ENCODE peak calls at places on chromosomes 6 and 20, in six cellular contexts. One of them, this sample, is unnamed.
A peak's percentile ranks its signal among the peaks of the same experiment; 100 is the strongest.

GRCh38 chr20:11431613-11432012 is 486.1 kb upstream of the BTBD3 start:
- DNase-seq in H1: no peak
- DNase-seq in GM12892: no peak
- DNase-seq in K562: no peak
- DNase-seq in HepG2: no peak
- DNase-seq in GM12878: no peak
- DNase-seq in this sample: no peak

GRCh38 chr6:48610846-48611245 is 499.8 kb upstream of the PTCHD4 start:
- DNase-seq in GM12892: no peak
- DNase-seq in K562: no peak
- DNase-seq in H1: no peak
- DNase-seq in HepG2: no peak
- DNase-seq in GM12878: no peak
- DNase-seq in this sample: no peak

GRCh38 chr6:33199687-33200233 is 705 bp downstream of the RXRB start:
- DNase-seq in K562: peak; percentile 97
- DNase-seq in HepG2: peak; percentile 88
- DNase-seq in GM12878: no peak
- DNase-seq in GM12892: peak; percentile 80
- DNase-seq in H1: peak; percentile 73
- DNase-seq in this sample: peak; percentile 75

GRCh38 chr6:72798196-72798595 is 176.3 kb downstream of the KCNQ5 start:
- DNase-seq in GM12892: no peak
- DNase-seq in HepG2: no peak
- DNase-seq in K562: no peak
- DNase-seq in GM12878: no peak
- DNase-seq in H1: no peak
- DNase-seq in this sample: no peak

GRCh38 chr6:25136879-25137278 is 142.3 kb upstream of the CARMIL1 start:
- DNase-seq in GM12892: no peak
- DNase-seq in H1: no peak
- DNase-seq in K562: no peak
- DNase-seq in GM12878: no peak
- DNase-seq in HepG2: no peak
- DNase-seq in this sample: no peak

GRCh38 chr20:7859371-7859802 is 80.9 kb downstream of the HAO1 start:
- DNase-seq in K562: no peak
- DNase-seq in GM12892: no peak
- DNase-seq in GM12878: peak; percentile 8
- DNase-seq in H1: no peak
- DNase-seq in HepG2: peak; percentile 47
- DNase-seq in this sample: no peak

GRCh38 chr6:94349227-94349626 is 929.9 kb upstream of the EPHA7 start:
- DNase-seq in GM12892: no peak
- DNase-seq in H1: no peak
- DNase-seq in HepG2: no peak
- DNase-seq in GM12878: no peak
- DNase-seq in K562: no peak
- DNase-seq in this sample: no peak

GRCh38 chr6:45436544-45437440 is 59.1 kb upstream of the SUPT3H start:
- DNase-seq in K562: peak; percentile 28
- DNase-seq in H1: no peak
- DNase-seq in HepG2: no peak
- DNase-seq in GM12892: no peak
- DNase-seq in GM12878: peak; percentile 7
- DNase-seq in this sample: no peak

GRCh38 chr6:54655162-54655561 is 191.4 kb upstream of the FAM83B start:
- DNase-seq in HepG2: no peak
- DNase-seq in H1: no peak
- DNase-seq in K562: no peak
- DNase-seq in GM12878: no peak
- DNase-seq in GM12892: no peak
- DNase-seq in this sample: no peak

GRCh38 chr20:20741067-20742045 is 28.9 kb upstream of the RALGAPA2 start:
- DNase-seq in HepG2: no peak
- DNase-seq in GM12892: no peak
- DNase-seq in K562: no peak
- DNase-seq in GM12878: no peak
- DNase-seq in H1: no peak
- DNase-seq in this sample: no peak

GRCh38 chr6:106731144-106731842 is 101.9 kb downstream of the QRSL1 start:
- DNase-seq in GM12878: no peak
- DNase-seq in K562: no peak
- DNase-seq in H1: no peak
- DNase-seq in GM12892: no peak
- DNase-seq in HepG2: peak; percentile 86
- DNase-seq in this sample: no peak

GRCh38 chr6:16118825-16119224 is 10.1 kb upstream of the MYLIP start:
- DNase-seq in HepG2: no peak
- DNase-seq in GM12878: no peak
- DNase-seq in K562: no peak
- DNase-seq in H1: no peak
- DNase-seq in GM12892: no peak
- DNase-seq in this sample: no peak

GRCh38 chr6:121584591-121585369 is 149.3 kb downstream of the GJA1 start:
- DNase-seq in GM12892: no peak
- DNase-seq in H1: no peak
- DNase-seq in K562: no peak
- DNase-seq in HepG2: no peak
- DNase-seq in GM12878: no peak
- DNase-seq in this sample: no peak

GRCh38 chr6:131694832-131695426 is 6.3 kb downstream of the OR2A4 start:
- DNase-seq in GM12892: peak; percentile 14
- DNase-seq in HepG2: peak; percentile 77
- DNase-seq in K562: peak; percentile 48
- DNase-seq in H1: peak; percentile 38
- DNase-seq in GM12878: no peak
- DNase-seq in this sample: peak; percentile 23

GRCh38 chr6:151722342-151722741 is 85.1 kb upstream of the ESR1 start:
- DNase-seq in K562: no peak
- DNase-seq in HepG2: no peak
- DNase-seq in GM12878: no peak
- DNase-seq in H1: no peak
- DNase-seq in GM12892: no peak
- DNase-seq in this sample: no peak

DNA sequence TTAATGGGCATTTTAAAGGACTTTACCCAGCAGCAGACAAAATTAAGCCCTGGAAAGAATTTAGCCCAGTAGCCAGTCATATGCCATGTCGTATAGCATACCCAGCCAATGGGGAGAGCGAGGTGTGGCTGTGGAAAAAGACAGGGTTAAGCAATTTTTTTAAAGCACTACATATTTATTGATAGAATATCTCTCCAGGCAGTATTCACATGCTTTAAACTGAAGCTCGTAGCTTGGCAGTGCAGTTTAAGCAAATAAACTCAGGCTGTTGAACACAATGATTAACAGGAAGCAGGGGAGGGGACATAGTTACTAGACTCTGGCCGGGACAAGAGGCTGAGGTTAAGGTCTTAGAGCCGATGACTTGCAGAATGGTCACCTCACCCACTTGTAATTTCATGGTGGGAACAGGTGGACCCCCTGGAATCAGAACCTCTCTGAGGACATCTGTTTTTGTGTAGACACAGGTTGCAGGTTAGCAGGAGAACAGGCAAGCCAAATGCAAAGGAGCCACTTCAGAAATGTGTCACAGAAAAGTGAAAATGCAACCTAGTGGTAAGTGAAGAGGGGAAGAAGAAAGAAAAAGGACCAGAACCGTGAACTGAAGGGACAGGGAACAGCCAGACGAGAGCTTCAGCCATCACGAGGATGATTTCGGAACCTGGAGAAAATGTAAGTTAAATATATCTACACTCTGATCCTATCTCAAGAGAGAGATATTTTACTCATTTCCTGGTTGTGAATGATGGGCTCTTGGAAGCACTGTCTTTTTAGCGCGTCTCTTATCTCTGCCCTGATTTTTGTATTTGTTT is 7.2 kb downstream of the GCNT2 start:
- DNase-seq in GM12878: peak; percentile 72
- DNase-seq in HepG2: peak; percentile 94
- DNase-seq in GM12892: no peak
- DNase-seq in H1: no peak
- DNase-seq in K562: no peak
- DNase-seq in this sample: no peak
- TF ChIP-seq POLR2AphosphoS5 in GM12878: peak; percentile 66
- TF ChIP-seq POLR2AphosphoS5 in HepG2: peak; percentile 63
- TF ChIP-seq POLR2AphosphoS5 in GM12892: peak; percentile 54
- TF ChIP-seq POLR2AphosphoS5 in H1: no peak
- TF ChIP-seq POLR2AphosphoS5 in K562: no peak
- TF ChIP-seq POLR2AphosphoS5 in this sample: peak; percentile 48

GRCh38 chr6:111804627-111805235 is 68.5 kb downstream of the FYN start:
- DNase-seq in K562: peak; percentile 71
- DNase-seq in GM12892: no peak
- DNase-seq in HepG2: no peak
- DNase-seq in H1: no peak
- DNase-seq in GM12878: peak; percentile 84
- DNase-seq in this sample: no peak
- TF ChIP-seq TAF1 in K562: no peak
- TF ChIP-seq TAF1 in GM12892: no peak
- TF ChIP-seq TAF1 in HepG2: no peak
- TF ChIP-seq TAF1 in H1: no peak
- TF ChIP-seq TAF1 in GM12878: no peak
- TF ChIP-seq TAF1 in this sample: peak; percentile 38

DNA sequence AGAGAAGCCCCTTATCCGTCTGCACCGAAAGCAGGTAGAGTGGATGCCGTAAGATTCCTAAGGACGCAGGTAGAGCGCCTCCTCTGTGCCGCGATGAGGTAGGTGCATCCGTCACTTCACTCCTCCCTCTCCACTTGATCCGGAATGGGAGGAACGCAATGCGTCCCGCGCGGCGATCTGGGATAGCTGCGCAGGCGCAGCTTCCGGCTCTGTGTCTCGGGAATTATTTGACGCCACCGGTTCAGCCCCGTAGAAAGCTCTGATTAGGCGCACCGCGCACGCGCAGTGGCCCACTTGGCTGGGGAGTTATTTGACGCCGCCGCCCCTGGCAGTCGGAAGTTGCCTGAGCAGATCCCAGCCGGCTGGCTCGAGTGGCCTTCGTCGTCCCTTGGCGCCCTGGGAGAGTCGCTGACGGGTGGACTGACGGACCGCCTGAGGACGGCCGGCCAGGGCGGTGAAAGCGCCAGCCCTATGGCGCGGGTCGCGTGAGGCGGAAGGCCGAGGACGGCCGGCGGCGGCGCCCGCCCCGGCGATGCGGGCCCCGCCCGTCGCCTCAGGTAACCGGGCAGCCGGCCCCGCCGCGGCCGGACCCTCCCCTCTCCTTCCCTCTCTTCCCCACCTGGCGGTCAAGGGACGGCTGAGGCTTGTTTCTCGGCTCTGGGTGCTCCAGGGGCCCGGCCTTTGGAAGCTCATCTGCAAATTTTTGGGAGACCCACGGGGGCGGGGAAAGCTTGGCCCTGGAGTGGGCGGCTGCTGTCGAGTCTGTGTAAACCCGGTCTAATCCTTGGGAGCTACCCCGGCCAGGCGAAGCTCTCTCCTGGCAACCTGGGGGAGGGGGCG is at the start of gene RALGAPB:
- DNase-seq in GM12878: peak; percentile 98
- DNase-seq in H1: peak; percentile 99
- DNase-seq in HepG2: peak; percentile 100
- DNase-seq in GM12892: peak; percentile 91
- DNase-seq in K562: peak; percentile 93
- DNase-seq in this sample: peak; percentile 92
- TF ChIP-seq POLR2A in GM12878: peak; percentile 86
- TF ChIP-seq POLR2A in H1: peak; percentile 59
- TF ChIP-seq POLR2A in HepG2: peak; percentile 82
- TF ChIP-seq POLR2A in GM12892: peak; percentile 80
- TF ChIP-seq POLR2A in K562: peak; percentile 75
- TF ChIP-seq POLR2A in this sample: peak; percentile 85

GRCh38 chr6:34593741-34594140 is 37.6 kb upstream of the SPDEF start:
- DNase-seq in HepG2: no peak
- DNase-seq in GM12878: no peak
- DNase-seq in K562: no peak
- DNase-seq in GM12892: no peak
- DNase-seq in H1: no peak
- DNase-seq in this sample: no peak
- TF ChIP-seq POLR2AphosphoS5 in HepG2: no peak
- TF ChIP-seq POLR2AphosphoS5 in GM12878: no peak
- TF ChIP-seq POLR2AphosphoS5 in K562: no peak
- TF ChIP-seq POLR2AphosphoS5 in GM12892: no peak
- TF ChIP-seq POLR2AphosphoS5 in H1: no peak
- TF ChIP-seq POLR2AphosphoS5 in this sample: no peak

DNA sequence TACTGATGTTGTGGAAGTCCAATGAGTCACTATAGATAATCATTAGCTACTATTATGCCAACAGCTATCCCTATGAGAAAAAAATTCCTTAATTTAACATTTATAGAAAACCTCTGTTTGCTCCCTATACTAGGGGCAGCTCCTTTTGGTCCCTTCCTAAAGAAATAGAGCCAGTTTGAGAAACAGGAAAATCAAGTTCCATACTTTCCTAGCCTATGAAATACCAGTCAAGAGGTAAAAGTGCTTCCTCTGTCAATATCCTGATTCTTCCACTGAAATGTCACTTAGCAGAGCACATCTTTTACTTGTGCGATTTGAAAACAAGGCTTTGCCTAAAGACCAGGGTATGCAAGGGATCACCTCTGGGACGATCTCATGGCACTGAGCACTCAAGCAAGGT is 14.5 kb upstream of the TRIM39 start:
- DNase-seq in GM12878: no peak
- DNase-seq in GM12892: no peak
- DNase-seq in HepG2: no peak
- DNase-seq in H1: no peak
- DNase-seq in K562: no peak
- DNase-seq in this sample: no peak
- TF ChIP-seq TAF1 in GM12878: no peak
- TF ChIP-seq TAF1 in GM12892: no peak
- TF ChIP-seq TAF1 in HepG2: no peak
- TF ChIP-seq TAF1 in H1: no peak
- TF ChIP-seq TAF1 in K562: no peak
- TF ChIP-seq TAF1 in this sample: no peak

GRCh38 chr6:52675372-52675771 is 4.5 kb downstream of the TMEM14A start:
- DNase-seq in H1: no peak
- DNase-seq in GM12878: no peak
- DNase-seq in GM12892: no peak
- DNase-seq in K562: no peak
- DNase-seq in HepG2: no peak
- DNase-seq in this sample: no peak
- TF ChIP-seq POLR2A in H1: no peak
- TF ChIP-seq POLR2A in GM12878: no peak
- TF ChIP-seq POLR2A in GM12892: no peak
- TF ChIP-seq POLR2A in K562: no peak
- TF ChIP-seq POLR2A in HepG2: no peak
- TF ChIP-seq POLR2A in this sample: no peak

GRCh38 chr6:117534974-117535373 is 52.5 kb downstream of the DCBLD1 start:
- DNase-seq in GM12878: no peak
- DNase-seq in GM12892: no peak
- DNase-seq in HepG2: no peak
- DNase-seq in K562: no peak
- DNase-seq in H1: no peak
- DNase-seq in this sample: no peak
- TF ChIP-seq POLR2AphosphoS5 in GM12878: no peak
- TF ChIP-seq POLR2AphosphoS5 in GM12892: no peak
- TF ChIP-seq POLR2AphosphoS5 in HepG2: no peak
- TF ChIP-seq POLR2AphosphoS5 in K562: no peak
- TF ChIP-seq POLR2AphosphoS5 in H1: no peak
- TF ChIP-seq POLR2AphosphoS5 in this sample: no peak

DNA sequence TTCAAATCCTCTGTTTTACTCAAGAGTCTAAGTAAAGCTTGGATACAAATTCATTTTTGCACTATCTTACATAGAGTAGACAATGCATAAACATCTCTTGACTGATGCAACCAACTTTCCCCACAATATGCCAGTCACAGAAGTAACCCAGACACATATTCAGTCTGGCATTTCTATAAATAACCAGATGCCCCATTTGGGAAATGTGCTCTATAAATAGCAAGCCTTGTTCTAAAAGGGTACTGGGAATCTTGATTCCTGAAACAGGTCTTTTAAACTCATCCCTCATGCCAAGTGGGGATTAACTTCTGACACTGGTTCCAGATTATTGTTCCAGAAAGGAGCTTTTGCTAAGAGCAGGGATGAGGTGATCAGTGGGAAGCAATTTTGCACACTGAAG is 411.7 kb downstream of the EPM2A start:
- DNase-seq in GM12878: no peak
- DNase-seq in K562: no peak
- DNase-seq in GM12892: no peak
- DNase-seq in H1: no peak
- DNase-seq in HepG2: no peak
- DNase-seq in this sample: no peak
- TF ChIP-seq TAF1 in GM12878: no peak
- TF ChIP-seq TAF1 in K562: no peak
- TF ChIP-seq TAF1 in GM12892: no peak
- TF ChIP-seq TAF1 in H1: no peak
- TF ChIP-seq TAF1 in HepG2: no peak
- TF ChIP-seq TAF1 in this sample: no peak

This sample was measured in GM12891.